ENCODE peak calls at places on chromosomes 11 and 22, in five cellular contexts. M, L, W, J and X are unnamed samples.

GRCh38 chr11:64772318-64773018 is 5.9 kb downstream of the SF1 start:
- DNase-seq in M (no peak), J (no peak), L (no peak), W (no peak), X (no peak)

GRCh38 chr22:24540470-24540869 is 14.5 kb downstream of the GUCD1 start:
- DNase-seq in M (no peak), W (no peak), L (no peak), J (no peak), X (no peak)

GRCh38 chr22:23376256-23376655 is 195.9 kb downstream of the BCR start:
- DNase-seq in L (peak), M (peak), W (no peak), J (no peak), X (peak)

GRCh38 chr11:111944651-111945051 is 7.5 kb downstream of the DIXDC1 start:
- DNase-seq in L (no peak), M (peak), W (peak), J (no peak), X (no peak)

GRCh38 chr11:83097671-83098070 is 26.0 kb upstream of the RAB30 start:
- DNase-seq in L (no peak), M (no peak), W (no peak), J (no peak), X (no peak)

GRCh38 chr11:114416441-114416928 is 16.0 kb downstream of the RBM7 start:
- DNase-seq in J (no peak), L (no peak), W (peak), M (peak), X (peak)

GRCh38 chr11:11036185-11037161 is 178.6 kb upstream of the ZBED5 start:
- DNase-seq in M (peak), W (peak), L (peak), J (no peak), X (peak)

GRCh38 chr22:48721394-48721666 is 1106.3 kb downstream of the BRD1 start:
- DNase-seq in W (no peak), J (no peak), M (no peak), L (no peak), X (no peak)

GRCh38 chr11:706439-706956 is 467 bp downstream of the EPS8L2 start:
- DNase-seq in L (no peak), J (peak), M (peak), W (no peak), X (no peak)

GRCh38 chr11:108597736-108598355 is 4.3 kb upstream of the EXPH5 start:
- DNase-seq in M (no peak), J (no peak), W (no peak), L (no peak), X (no peak)

GRCh38 chr22:47304191-47304831 is 541.9 kb downstream of the TBC1D22A start:
- DNase-seq in W (no peak), L (no peak), J (no peak), M (no peak), X (no peak)

GRCh38 chr22:38230108-38230825 is 28.5 kb downstream of the MAFF start:
- DNase-seq in L (peak), J (peak), M (no peak), W (no peak), X (no peak)

GRCh38 chr22:19806213-19807160 is 45.9 kb downstream of the TBX1 start:
- DNase-seq in J (peak), L (no peak), M (no peak), W (peak), X (no peak)

GRCh38 chr11:124172076-124172475 is 11.1 kb upstream of the OR10D3 start:
- DNase-seq in L (no peak), M (no peak), W (no peak), J (no peak), X (no peak)

GRCh38 chr11:111808834-111809233 is 42.6 kb upstream of the PPP2R1B start:
- DNase-seq in L (no peak), M (no peak), J (no peak), W (no peak), X (no peak)

GRCh38 chr11:7577883-7578242 is 64.1 kb downstream of the PPFIBP2 start:
- DNase-seq in W (no peak), M (peak), L (no peak), J (no peak), X (no peak)

GRCh38 chr11:128776434-128777284 is 82.8 kb downstream of the FLI1 start:
- DNase-seq in W (no peak), M (no peak), J (peak), L (peak), X (no peak)

GRCh38 chr11:61281581-61282250 is 13.4 kb downstream of the VWCE start:
- DNase-seq in L (peak), M (no peak), J (peak), W (peak), X (no peak)

GRCh38 chr11:10744206-10744605 is 6.8 kb upstream of the CTR9 start:
- DNase-seq in M (no peak), W (no peak), L (no peak), J (no peak), X (no peak)

GRCh38 chr22:48727454-48728058 is 1100.1 kb downstream of the BRD1 start:
- DNase-seq in M (no peak), L (no peak), W (no peak), J (no peak), X (no peak)

GRCh38 chr11:3665336-3666022 is 5.7 kb downstream of the CHRNA10 start:
- DNase-seq in M (no peak), J (no peak), W (no peak), L (no peak), X (peak)

GRCh38 chr22:29994027-29994715 is 86.1 kb upstream of the HORMAD2 start:
- DNase-seq in L (no peak), J (no peak), W (peak), M (peak), X (peak)

GRCh38 chr11:84372366-84372765 is 1086.2 kb upstream of the CCDC90B start:
- DNase-seq in L (no peak), M (no peak), W (no peak), J (no peak), X (no peak)

GRCh38 chr22:27906241-27906640 is 12.8 kb downstream of the PITPNB start:
- DNase-seq in W (no peak), L (no peak), J (no peak), M (no peak), X (no peak)

GRCh38 chr11:70568504-70569172 is 170.3 kb downstream of the CTTN start:
- DNase-seq in L (no peak), W (peak), M (peak), J (peak), X (no peak)

GRCh38 chr22:18013436-18013835 is 10.9 kb downstream of the MICAL3 start:
- DNase-seq in L (no peak), W (no peak), M (no peak), J (no peak), X (no peak)

GRCh38 chr11:120622189-120622912 is 110.8 kb downstream of the GRIK4 start:
- DNase-seq in M (no peak), L (no peak), J (peak), W (no peak), X (peak)

GRCh38 chr11:86459682-86460460 is 85.2 kb downstream of the CCDC81 start:
- DNase-seq in J (peak), L (no peak), W (peak), M (peak), X (no peak)

GRCh38 chr11:93192163-93192562 is 5.6 kb downstream of the SLC36A4 start:
- DNase-seq in L (no peak), W (no peak), M (no peak), J (no peak), X (no peak)

GRCh38 chr22:23825246-23825905 is 13.4 kb downstream of the DERL3 start:
- DNase-seq in L (no peak), M (no peak), W (no peak), J (peak), X (no peak)

GRCh38 chr11:34825315-34825669 is 90.9 kb downstream of the APIP start:
- DNase-seq in W (no peak), J (no peak), M (no peak), L (no peak), X (no peak)